ENCODE peak calls at places on chromosomes 2 and 18, in ten cellular contexts. R is lower leg skin, N is psoas muscle, S is coronary artery, A is transverse colon, L is IMR-90, P is SJCRH30, H is cardiac fibroblast, O is BE2C, W is upper lobe of left lung. U is an unnamed sample.

GRCh38 chr2:43038034-43038719 is 188.2 kb downstream of the ZFP36L2 start:
- DNase-seq in R (no peak), N (peak), S (no peak), A (no peak), L (peak), P (no peak), H (no peak), O (peak), W (no peak), U (no peak)

GRCh38 chr2:147763861-147764260 is 81.0 kb upstream of the ACVR2A start:
- DNase-seq in R (no peak), N (no peak), S (no peak), A (no peak), L (no peak), P (no peak), H (no peak), O (no peak), W (no peak), U (no peak)

GRCh38 chr18:58005036-58005435 is 39.0 kb upstream of the NEDD4L start:
- DNase-seq in R (no peak), N (no peak), S (no peak), A (no peak), L (peak), P (no peak), H (peak), O (no peak), W (no peak), U (no peak)

GRCh38 chr2:12769492-12770105 is 52.9 kb downstream of the TRIB2 start:
- DNase-seq in R (peak), N (peak), S (no peak), A (no peak), L (peak), P (no peak), H (peak), O (no peak), W (peak), U (no peak)

GRCh38 chr2:38750793-38751042 is 443 bp downstream of the SRSF7 start:
- DNase-seq in R (peak), N (peak), S (no peak), A (peak), L (no peak), P (peak), H (no peak), O (peak), W (peak), U (peak)

GRCh38 chr2:196284033-196284844 is 112.9 kb upstream of the STK17B start:
- DNase-seq in R (no peak), N (no peak), S (no peak), A (no peak), L (no peak), P (no peak), H (peak), O (no peak), W (no peak), U (no peak)

GRCh38 chr2:45993476-45993991 is 303.7 kb upstream of the EPAS1 start:
- DNase-seq in R (no peak), N (no peak), S (peak), A (peak), L (peak), P (peak), H (peak), O (peak), W (no peak), U (peak)

GRCh38 chr2:41933585-41934322 is 114.1 kb upstream of the PKDCC start:
- DNase-seq in R (peak), N (no peak), S (no peak), A (no peak), L (peak), P (peak), H (peak), O (no peak), W (no peak), U (peak)

GRCh38 chr2:169091256-169091655 is 21.9 kb downstream of the DHRS9 start:
- DNase-seq in R (no peak), N (no peak), S (no peak), A (no peak), L (no peak), P (no peak), H (no peak), O (no peak), W (no peak), U (no peak)

GRCh38 chr2:215368493-215368809 is 56.6 kb downstream of the ATIC start:
- DNase-seq in R (no peak), N (no peak), S (no peak), A (no peak), L (no peak), P (no peak), H (no peak), O (no peak), W (no peak), U (no peak)

GRCh38 chr2:4475618-4476017 is 772.2 kb downstream of the DCDC2C start:
- DNase-seq in R (no peak), N (no peak), S (no peak), A (no peak), L (no peak), P (no peak), H (no peak), O (no peak), W (no peak), U (no peak)

GRCh38 chr2:43762286-43762685 is 11.6 kb upstream of the DYNC2LI1 start:
- DNase-seq in R (no peak), N (no peak), S (no peak), A (no peak), L (peak), P (no peak), H (peak), O (no peak), W (no peak), U (no peak)

GRCh38 chr2:209872675-209873074 is 101.0 kb downstream of the UNC80 start:
- DNase-seq in R (no peak), N (peak), S (no peak), A (no peak), L (no peak), P (peak), H (peak), O (no peak), W (no peak), U (no peak)

GRCh38 chr2:36461039-36461681 is 105.6 kb downstream of the CRIM1 start:
- DNase-seq in R (no peak), N (no peak), S (no peak), A (no peak), L (peak), P (no peak), H (peak), O (no peak), W (no peak), U (peak)

GRCh38 chr2:30731706-30732105 is 75.5 kb downstream of the CAPN13 start:
- DNase-seq in R (peak), N (no peak), S (no peak), A (no peak), L (no peak), P (no peak), H (no peak), O (no peak), W (no peak), U (no peak)

GRCh38 chr2:69643602-69644505 is at the start of gene AAK1:
- DNase-seq in R (peak), N (peak), S (peak), A (peak), L (peak), P (peak), H (peak), O (peak), W (peak), U (peak)

GRCh38 chr2:69645026-69645425 is 1.5 kb upstream of the AAK1 start:
- DNase-seq in R (no peak), N (no peak), S (no peak), A (no peak), L (no peak), P (peak), H (no peak), O (no peak), W (no peak), U (peak)

GRCh38 chr2:69644506-69644979 is 1.0 kb upstream of the AAK1 start:
- DNase-seq in R (no peak), N (no peak), S (no peak), A (no peak), L (no peak), P (no peak), H (no peak), O (no peak), W (no peak), U (no peak)

GRCh38 chr2:69645926-69646325 is 2.4 kb upstream of the AAK1 start:
- DNase-seq in R (no peak), N (no peak), S (no peak), A (no peak), L (no peak), P (no peak), H (no peak), O (no peak), W (no peak), U (no peak)

DNA sequence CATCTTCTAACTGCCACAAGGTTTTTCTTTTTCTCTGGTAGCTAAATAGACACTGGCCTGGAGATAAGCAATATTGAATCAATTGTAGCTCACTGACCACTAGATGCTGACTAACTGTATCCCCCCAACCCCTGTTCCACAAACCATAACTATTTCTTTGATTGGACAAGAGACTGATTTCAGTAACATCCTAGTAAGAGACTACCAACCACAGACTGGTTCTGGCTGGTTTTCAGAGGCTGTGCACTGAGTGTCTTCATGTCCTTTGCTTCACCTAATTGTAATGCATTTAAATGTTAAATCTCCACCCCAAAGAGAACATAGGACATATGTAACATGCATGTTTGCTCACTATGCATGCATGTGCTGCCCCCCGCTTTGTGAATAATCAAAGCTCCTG is 3.2 kb upstream of the AAK1 start:
- DNase-seq in R (no peak), N (no peak), S (no peak), A (no peak), L (no peak), P (no peak), H (no peak), O (no peak), W (no peak), U (peak)
- H3K4me3 ChIP-seq in R (no peak), N (no peak), S (no peak), A (no peak), L (no peak), P (no peak), H (no peak), O (no peak), W (no peak), U (no peak)

GRCh38 chr2:219483451-219484342 is 15.0 kb upstream of the GMPPA start:
- DNase-seq in R (no peak), N (peak), S (no peak), A (no peak), L (no peak), P (no peak), H (no peak), O (no peak), W (peak), U (no peak)
- H3K4me3 ChIP-seq in R (no peak), N (peak), S (peak), A (peak), L (no peak), P (no peak), H (no peak), O (no peak), W (peak), U (no peak)

GRCh38 chr2:173414823-173415322 is 60.2 kb downstream of the CDCA7 start:
- DNase-seq in R (no peak), N (no peak), S (no peak), A (no peak), L (peak), P (peak), H (peak), O (no peak), W (no peak), U (no peak)

GRCh38 chr2:173417801-173418200 is 63.1 kb downstream of the CDCA7 start:
- DNase-seq in R (no peak), N (no peak), S (no peak), A (no peak), L (no peak), P (no peak), H (no peak), O (no peak), W (no peak), U (no peak)

GRCh38 chr2:173412628-173413027 is 58.0 kb downstream of the CDCA7 start:
- DNase-seq in R (no peak), N (no peak), S (no peak), A (no peak), L (no peak), P (no peak), H (no peak), O (no peak), W (no peak), U (no peak)

GRCh38 chr2:173417341-173417740 is 62.7 kb downstream of the CDCA7 start:
- DNase-seq in R (no peak), N (no peak), S (no peak), A (no peak), L (no peak), P (no peak), H (no peak), O (no peak), W (no peak), U (no peak)

GRCh38 chr2:173415663-173416469 is 61.2 kb downstream of the CDCA7 start:
- DNase-seq in R (no peak), N (no peak), S (no peak), A (no peak), L (no peak), P (no peak), H (no peak), O (no peak), W (peak), U (no peak)
- H3K4me3 ChIP-seq in R (no peak), N (no peak), S (no peak), A (no peak), L (no peak), P (no peak), H (no peak), O (no peak), W (no peak), U (no peak)

DNA sequence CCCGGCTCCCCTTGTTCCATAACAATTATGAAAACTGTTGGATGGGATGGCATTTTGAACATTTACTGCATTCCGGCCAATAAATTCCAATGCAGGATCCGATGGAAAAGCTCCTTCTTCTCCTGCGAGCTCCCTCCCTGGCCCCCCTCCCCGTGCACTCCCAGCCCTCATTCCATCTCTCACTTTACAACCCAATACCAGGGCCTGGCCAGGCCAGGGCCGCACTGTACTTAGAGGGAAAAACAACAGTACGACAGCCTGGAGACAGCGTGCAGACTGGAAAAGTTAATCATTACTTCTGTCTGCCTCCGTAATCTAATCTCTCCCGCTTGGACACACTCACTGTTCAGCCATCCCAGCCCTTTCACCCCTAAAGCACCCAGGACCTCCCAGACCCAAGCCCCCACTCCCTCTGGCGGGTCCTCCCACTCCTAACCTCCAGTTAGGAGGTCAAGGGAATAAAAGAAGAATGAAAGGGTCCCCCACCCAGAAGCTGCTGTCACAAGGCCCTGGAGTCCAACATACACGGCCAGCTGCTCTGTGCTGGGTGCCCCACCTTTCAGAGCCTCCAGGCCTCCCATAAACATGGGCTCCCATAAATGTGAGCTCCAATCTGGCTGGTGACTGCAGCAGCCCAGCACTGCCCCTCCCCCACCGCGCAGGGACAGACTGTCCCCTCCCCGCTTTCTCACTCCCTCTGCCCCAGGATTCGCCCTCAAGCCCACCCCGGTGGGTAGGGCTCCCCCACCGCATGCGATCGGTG is 20.6 kb downstream of the SMAD7 start:
- DNase-seq in R (no peak), N (no peak), S (peak), A (peak), L (peak), P (no peak), H (peak), O (peak), W (peak), U (no peak)
- H3K4me3 ChIP-seq in R (no peak), N (no peak), S (peak), A (no peak), L (no peak), P (no peak), H (no peak), O (no peak), W (peak), U (no peak)

DNA sequence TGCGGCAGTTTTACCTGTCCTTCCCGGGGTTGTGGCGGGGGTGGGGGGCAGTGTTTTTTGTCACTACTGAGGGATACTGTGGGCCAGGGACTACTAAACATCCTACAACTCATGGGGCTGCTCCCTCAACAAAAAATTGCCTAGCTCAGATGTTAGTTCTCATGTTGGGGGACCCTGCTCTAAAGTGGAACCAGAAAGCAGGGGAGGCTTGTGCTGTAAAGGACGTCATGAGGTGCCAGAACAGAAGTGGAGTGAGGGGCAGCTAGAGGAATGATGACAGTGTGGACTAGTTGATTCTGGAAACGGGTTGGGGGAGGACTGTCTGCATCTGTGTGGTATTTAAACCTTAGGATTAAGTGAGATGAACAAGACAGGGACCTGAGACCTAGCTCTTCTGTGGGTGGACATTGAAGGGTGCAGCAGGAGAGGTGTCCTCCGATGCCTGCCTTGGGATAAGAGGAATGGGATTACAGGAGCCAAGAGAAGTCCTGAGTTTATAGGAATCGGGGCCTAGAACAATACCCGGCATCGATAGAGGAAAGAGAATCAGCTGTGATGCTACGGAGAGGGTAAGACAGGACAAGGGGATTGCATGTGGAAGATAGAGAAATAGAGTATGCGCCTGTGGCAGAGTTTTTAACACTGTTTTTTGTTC is 2.7 kb downstream of the RPL31 start:
- DNase-seq in R (peak), N (no peak), S (no peak), A (no peak), L (no peak), P (no peak), H (no peak), O (no peak), W (no peak), U (no peak)
- H3K4me3 ChIP-seq in R (no peak), N (no peak), S (no peak), A (no peak), L (no peak), P (no peak), H (no peak), O (peak), W (no peak), U (no peak)

U was measured in GM12865.